ENCODE peak calls at places on chromosomes 16 and 17, in ten cellular contexts. One of them, this sample, is unnamed. For H3K4me1 and H3K9me3, the result is how much of the 10 kb centered on the place peaks cover.

GRCh38 chr16:66236301-66236700 is 130.2 kb upstream of the CDH5 start:
- DNase-seq in heart right ventricle: no peak
- DNase-seq in heart left ventricle: no peak
- DNase-seq in right lobe of liver: no peak
- DNase-seq in aorta: no peak
- DNase-seq in uterus: no peak
- DNase-seq in neuronal stem cell: no peak
- DNase-seq in colonic mucosa: no peak
- DNase-seq in cardiac muscle cell: no peak
- DNase-seq in effector memory CD4-positive, alpha-beta T cell: no peak
- DNase-seq in this sample: no peak

GRCh38 chr16:53605356-53605755 is 98.3 kb downstream of the RPGRIP1L start:
- DNase-seq in cardiac muscle cell: no peak
- DNase-seq in effector memory CD4-positive, alpha-beta T cell: no peak
- DNase-seq in aorta: no peak
- DNase-seq in right lobe of liver: peak
- DNase-seq in neuronal stem cell: no peak
- DNase-seq in uterus: no peak
- DNase-seq in colonic mucosa: no peak
- DNase-seq in heart right ventricle: no peak
- DNase-seq in heart left ventricle: no peak
- DNase-seq in this sample: no peak

GRCh38 chr16:86718118-86718517 is 139.8 kb downstream of the FOXL1 start:
- DNase-seq in colonic mucosa: no peak
- DNase-seq in aorta: peak
- DNase-seq in cardiac muscle cell: no peak
- DNase-seq in uterus: no peak
- DNase-seq in right lobe of liver: no peak
- DNase-seq in heart left ventricle: no peak
- DNase-seq in neuronal stem cell: no peak
- DNase-seq in heart right ventricle: no peak
- DNase-seq in effector memory CD4-positive, alpha-beta T cell: no peak
- DNase-seq in this sample: no peak

GRCh38 chr16:17947637-17948036 is 388.9 kb downstream of the NPIPA8 start:
- DNase-seq in right lobe of liver: no peak
- DNase-seq in colonic mucosa: no peak
- DNase-seq in uterus: no peak
- DNase-seq in heart right ventricle: no peak
- DNase-seq in heart left ventricle: no peak
- DNase-seq in aorta: no peak
- DNase-seq in cardiac muscle cell: no peak
- DNase-seq in effector memory CD4-positive, alpha-beta T cell: no peak
- DNase-seq in neuronal stem cell: no peak
- DNase-seq in this sample: no peak

GRCh38 chr16:13866073-13866472 is 53.9 kb upstream of the ERCC4 start:
- DNase-seq in uterus: peak
- DNase-seq in effector memory CD4-positive, alpha-beta T cell: no peak
- DNase-seq in right lobe of liver: peak
- DNase-seq in neuronal stem cell: peak
- DNase-seq in aorta: peak
- DNase-seq in colonic mucosa: peak
- DNase-seq in heart right ventricle: peak
- DNase-seq in heart left ventricle: peak
- DNase-seq in cardiac muscle cell: peak
- DNase-seq in this sample: peak

GRCh38 chr17:50863221-50863843 is 2.8 kb downstream of the TOB1 start:
- DNase-seq in heart right ventricle: no peak
- DNase-seq in colonic mucosa: peak
- DNase-seq in cardiac muscle cell: peak
- DNase-seq in aorta: no peak
- DNase-seq in neuronal stem cell: no peak
- DNase-seq in effector memory CD4-positive, alpha-beta T cell: no peak
- DNase-seq in uterus: no peak
- DNase-seq in right lobe of liver: peak
- DNase-seq in heart left ventricle: no peak
- DNase-seq in this sample: no peak

GRCh38 chr16:22692916-22693646 is 120.9 kb upstream of the HS3ST2 start:
- DNase-seq in cardiac muscle cell: no peak
- DNase-seq in uterus: no peak
- DNase-seq in aorta: no peak
- DNase-seq in right lobe of liver: no peak
- DNase-seq in neuronal stem cell: no peak
- DNase-seq in effector memory CD4-positive, alpha-beta T cell: no peak
- DNase-seq in colonic mucosa: no peak
- DNase-seq in heart right ventricle: no peak
- DNase-seq in heart left ventricle: no peak
- DNase-seq in this sample: peak

GRCh38 chr16:50580180-50580771 is 32.1 kb downstream of the NKD1 start:
- DNase-seq in aorta: peak
- DNase-seq in effector memory CD4-positive, alpha-beta T cell: no peak
- DNase-seq in uterus: no peak
- DNase-seq in cardiac muscle cell: no peak
- DNase-seq in colonic mucosa: no peak
- DNase-seq in neuronal stem cell: no peak
- DNase-seq in heart right ventricle: no peak
- DNase-seq in heart left ventricle: no peak
- DNase-seq in right lobe of liver: no peak
- DNase-seq in this sample: no peak

GRCh38 chr17:78118801-78119241 is 9.7 kb downstream of the TMC6 start:
- DNase-seq in heart right ventricle: no peak
- DNase-seq in colonic mucosa: no peak
- DNase-seq in neuronal stem cell: no peak
- DNase-seq in cardiac muscle cell: no peak
- DNase-seq in effector memory CD4-positive, alpha-beta T cell: no peak
- DNase-seq in uterus: no peak
- DNase-seq in aorta: no peak
- DNase-seq in right lobe of liver: peak
- DNase-seq in heart left ventricle: peak
- DNase-seq in this sample: no peak
- H3K4me1 ChIP-seq in heart right ventricle: under half
- H3K4me1 ChIP-seq in colonic mucosa: under half
- H3K4me1 ChIP-seq in neuronal stem cell: under half
- H3K4me1 ChIP-seq in cardiac muscle cell: under half
- H3K4me1 ChIP-seq in effector memory CD4-positive, alpha-beta T cell: half or more
- H3K4me1 ChIP-seq in uterus: under half
- H3K4me1 ChIP-seq in aorta: under half
- H3K4me1 ChIP-seq in right lobe of liver: under half
- H3K4me1 ChIP-seq in heart left ventricle: under half
- H3K4me1 ChIP-seq in this sample: under half

GRCh38 chr16:3375680-3376079 is 20.0 kb downstream of the OR2C1 start:
- DNase-seq in heart left ventricle: no peak
- DNase-seq in neuronal stem cell: no peak
- DNase-seq in aorta: no peak
- DNase-seq in cardiac muscle cell: no peak
- DNase-seq in right lobe of liver: no peak
- DNase-seq in effector memory CD4-positive, alpha-beta T cell: no peak
- DNase-seq in uterus: no peak
- DNase-seq in heart right ventricle: no peak
- DNase-seq in colonic mucosa: no peak
- DNase-seq in this sample: no peak
- H3K9me3 ChIP-seq in heart left ventricle: under half
- H3K9me3 ChIP-seq in neuronal stem cell: under half
- H3K9me3 ChIP-seq in aorta: under half
- H3K9me3 ChIP-seq in cardiac muscle cell: under half
- H3K9me3 ChIP-seq in right lobe of liver: under half
- H3K9me3 ChIP-seq in effector memory CD4-positive, alpha-beta T cell: under half
- H3K9me3 ChIP-seq in uterus: under half
- H3K9me3 ChIP-seq in heart right ventricle: under half
- H3K9me3 ChIP-seq in colonic mucosa: under half
- H3K9me3 ChIP-seq in this sample: half or more

GRCh38 chr17:34711646-34712045 is 132.3 kb downstream of the TMEM132E start:
- DNase-seq in heart left ventricle: no peak
- DNase-seq in aorta: no peak
- DNase-seq in cardiac muscle cell: no peak
- DNase-seq in effector memory CD4-positive, alpha-beta T cell: no peak
- DNase-seq in colonic mucosa: no peak
- DNase-seq in uterus: no peak
- DNase-seq in neuronal stem cell: no peak
- DNase-seq in heart right ventricle: no peak
- DNase-seq in right lobe of liver: no peak
- DNase-seq in this sample: no peak

GRCh38 chr17:34715504-34715903 is 136.1 kb downstream of the TMEM132E start:
- DNase-seq in right lobe of liver: no peak
- DNase-seq in colonic mucosa: no peak
- DNase-seq in aorta: no peak
- DNase-seq in heart left ventricle: no peak
- DNase-seq in uterus: no peak
- DNase-seq in neuronal stem cell: no peak
- DNase-seq in heart right ventricle: no peak
- DNase-seq in effector memory CD4-positive, alpha-beta T cell: no peak
- DNase-seq in cardiac muscle cell: no peak
- DNase-seq in this sample: no peak

GRCh38 chr17:34714475-34715410 is 135.4 kb downstream of the TMEM132E start:
- DNase-seq in effector memory CD4-positive, alpha-beta T cell: no peak
- DNase-seq in right lobe of liver: no peak
- DNase-seq in heart left ventricle: no peak
- DNase-seq in cardiac muscle cell: no peak
- DNase-seq in neuronal stem cell: no peak
- DNase-seq in uterus: no peak
- DNase-seq in heart right ventricle: no peak
- DNase-seq in aorta: no peak
- DNase-seq in colonic mucosa: no peak
- DNase-seq in this sample: no peak

GRCh38 chr17:34712481-34713195 is 133.3 kb downstream of the TMEM132E start:
- DNase-seq in uterus: no peak
- DNase-seq in effector memory CD4-positive, alpha-beta T cell: no peak
- DNase-seq in heart left ventricle: no peak
- DNase-seq in right lobe of liver: no peak
- DNase-seq in heart right ventricle: no peak
- DNase-seq in cardiac muscle cell: no peak
- DNase-seq in neuronal stem cell: no peak
- DNase-seq in colonic mucosa: no peak
- DNase-seq in aorta: no peak
- DNase-seq in this sample: no peak

GRCh38 chr17:34713687-34714086 is 134.3 kb downstream of the TMEM132E start:
- DNase-seq in neuronal stem cell: no peak
- DNase-seq in colonic mucosa: no peak
- DNase-seq in heart left ventricle: no peak
- DNase-seq in cardiac muscle cell: no peak
- DNase-seq in effector memory CD4-positive, alpha-beta T cell: no peak
- DNase-seq in uterus: no peak
- DNase-seq in right lobe of liver: no peak
- DNase-seq in aorta: no peak
- DNase-seq in heart right ventricle: no peak
- DNase-seq in this sample: no peak
- H3K27ac ChIP-seq in neuronal stem cell: no peak
- H3K27ac ChIP-seq in colonic mucosa: no peak
- H3K27ac ChIP-seq in heart left ventricle: no peak
- H3K27ac ChIP-seq in cardiac muscle cell: no peak
- H3K27ac ChIP-seq in effector memory CD4-positive, alpha-beta T cell: no peak
- H3K27ac ChIP-seq in uterus: no peak
- H3K27ac ChIP-seq in right lobe of liver: no peak
- H3K27ac ChIP-seq in aorta: no peak
- H3K27ac ChIP-seq in heart right ventricle: no peak
- H3K27ac ChIP-seq in this sample: no peak

GRCh38 chr17:57947369-57947768 is 7.8 kb downstream of the CUEDC1 start:
- DNase-seq in heart right ventricle: no peak
- DNase-seq in cardiac muscle cell: no peak
- DNase-seq in aorta: peak
- DNase-seq in effector memory CD4-positive, alpha-beta T cell: no peak
- DNase-seq in heart left ventricle: no peak
- DNase-seq in colonic mucosa: no peak
- DNase-seq in uterus: no peak
- DNase-seq in right lobe of liver: no peak
- DNase-seq in neuronal stem cell: no peak
- DNase-seq in this sample: peak
- H3K4me1 ChIP-seq in heart right ventricle: half or more
- H3K4me1 ChIP-seq in cardiac muscle cell: under half
- H3K4me1 ChIP-seq in aorta: under half
- H3K4me1 ChIP-seq in effector memory CD4-positive, alpha-beta T cell: under half
- H3K4me1 ChIP-seq in heart left ventricle: half or more
- H3K4me1 ChIP-seq in colonic mucosa: under half
- H3K4me1 ChIP-seq in uterus: under half
- H3K4me1 ChIP-seq in right lobe of liver: under half
- H3K4me1 ChIP-seq in neuronal stem cell: under half
- H3K4me1 ChIP-seq in this sample: half or more

DNA sequence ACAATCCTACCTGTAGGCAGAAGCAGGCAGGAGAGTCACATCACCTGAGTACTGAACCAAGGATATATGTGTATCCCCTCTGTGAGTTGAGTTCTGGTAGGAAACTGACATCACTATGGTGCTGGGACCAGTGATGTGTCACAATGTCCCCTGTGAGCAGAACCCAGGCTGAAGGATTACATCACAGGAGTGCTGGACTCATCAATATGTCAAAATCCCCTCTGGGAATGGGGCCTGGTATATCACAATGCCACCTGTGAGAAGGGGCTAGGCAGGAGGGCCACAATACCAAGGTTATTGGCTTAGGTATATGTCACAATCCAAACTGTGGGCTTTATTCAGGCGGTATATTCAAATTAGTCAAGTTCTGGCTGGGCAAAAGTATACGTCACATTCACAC is 2098.3 kb downstream of the TP53TG3F start:
- DNase-seq in aorta: no peak
- DNase-seq in effector memory CD4-positive, alpha-beta T cell: no peak
- DNase-seq in heart right ventricle: no peak
- DNase-seq in neuronal stem cell: no peak
- DNase-seq in colonic mucosa: no peak
- DNase-seq in cardiac muscle cell: no peak
- DNase-seq in uterus: no peak
- DNase-seq in right lobe of liver: no peak
- DNase-seq in heart left ventricle: no peak
- DNase-seq in this sample: no peak
- H3K9me3 ChIP-seq in aorta: under half
- H3K9me3 ChIP-seq in effector memory CD4-positive, alpha-beta T cell: under half
- H3K9me3 ChIP-seq in heart right ventricle: under half
- H3K9me3 ChIP-seq in neuronal stem cell: under half
- H3K9me3 ChIP-seq in colonic mucosa: under half
- H3K9me3 ChIP-seq in cardiac muscle cell: under half
- H3K9me3 ChIP-seq in uterus: under half
- H3K9me3 ChIP-seq in right lobe of liver: under half
- H3K9me3 ChIP-seq in heart left ventricle: under half
- H3K9me3 ChIP-seq in this sample: under half

DNA sequence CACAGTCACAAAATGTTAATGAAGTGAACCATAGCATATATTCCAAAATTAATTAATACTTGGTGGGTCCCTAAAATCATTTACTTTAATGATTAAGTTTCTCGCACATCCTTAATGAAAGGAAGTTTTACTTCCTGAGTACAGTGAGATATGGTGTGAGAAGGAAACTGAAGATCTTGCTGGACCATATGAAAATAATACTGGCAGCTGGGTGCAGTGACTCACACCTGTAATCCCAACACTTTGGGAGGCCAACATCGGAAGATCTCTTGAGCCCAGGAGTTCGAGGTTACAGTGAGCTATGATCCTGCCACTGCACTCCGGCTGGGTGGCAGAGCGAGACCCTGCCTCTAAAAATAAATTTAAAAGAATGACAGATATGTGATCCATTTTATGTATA is 62.5 kb downstream of the ABCA8 start:
- DNase-seq in uterus: no peak
- DNase-seq in effector memory CD4-positive, alpha-beta T cell: no peak
- DNase-seq in right lobe of liver: no peak
- DNase-seq in cardiac muscle cell: no peak
- DNase-seq in aorta: no peak
- DNase-seq in neuronal stem cell: no peak
- DNase-seq in colonic mucosa: no peak
- DNase-seq in heart left ventricle: no peak
- DNase-seq in heart right ventricle: no peak
- DNase-seq in this sample: no peak
- H3K27ac ChIP-seq in uterus: no peak
- H3K27ac ChIP-seq in effector memory CD4-positive, alpha-beta T cell: no peak
- H3K27ac ChIP-seq in right lobe of liver: peak
- H3K27ac ChIP-seq in cardiac muscle cell: no peak
- H3K27ac ChIP-seq in aorta: no peak
- H3K27ac ChIP-seq in neuronal stem cell: no peak
- H3K27ac ChIP-seq in colonic mucosa: no peak
- H3K27ac ChIP-seq in heart left ventricle: no peak
- H3K27ac ChIP-seq in heart right ventricle: no peak
- H3K27ac ChIP-seq in this sample: no peak